ENCODE peak calls at places on chromosomes 2 and 18, in five cellular contexts. T is AG04450, U is psoas muscle, B is sigmoid colon, R is colonic mucosa. Q is an unnamed sample.
A peak's percentile ranks its signal among the peaks of the same experiment; 100 is the strongest.

GRCh38 chr18:60809937-60810336 is 437.4 kb upstream of the MC4R start:
- DNase-seq in T (no peak), U (no peak), B (no peak), R (no peak), Q (no peak)

GRCh38 chr2:201182650-201183372 is at the start of gene CASP10:
- DNase-seq in T (no peak), U (no peak), R (peak; percentile 65), B (no peak), Q (peak; percentile 54)

GRCh38 chr2:114543106-114543806 is 100.8 kb downstream of the DPP10 start:
- DNase-seq in U (no peak), T (no peak), R (peak; percentile 60), B (no peak), Q (peak; percentile 44)

GRCh38 chr2:85468704-85469349 is 50.3 kb downstream of the SH2D6 start:
- DNase-seq in B (peak; percentile 54), U (no peak), R (peak; percentile 92), T (no peak), Q (peak; percentile 72)

GRCh38 chr2:56292966-56293365 is 109.2 kb downstream of the CCDC85A start:
- DNase-seq in T (no peak), R (no peak), B (no peak), U (no peak), Q (no peak)

GRCh38 chr2:240128608-240129144 is 7.4 kb downstream of the COPS9 start:
- DNase-seq in T (no peak), U (peak; percentile 79), B (no peak), R (no peak), Q (no peak)

GRCh38 chr2:216827073-216827725 is 32.7 kb downstream of the TNP1 start:
- DNase-seq in B (peak; percentile 83), T (no peak), U (no peak), R (no peak), Q (no peak)

GRCh38 chr2:61356958-61357350 is 113.9 kb downstream of the USP34 start:
- DNase-seq in T (no peak), B (no peak), R (no peak), U (no peak), Q (no peak)

GRCh38 chr2:67515021-67515420 is 117.9 kb downstream of the ETAA1 start:
- DNase-seq in U (no peak), R (no peak), T (no peak), B (no peak), Q (no peak)

GRCh38 chr2:151999058-151999457 is 99.8 kb downstream of the CACNB4 start:
- DNase-seq in B (no peak), T (no peak), U (peak; percentile 59), R (peak; percentile 34), Q (peak; percentile 71)

GRCh38 chr18:76459312-76459686 is 35.7 kb downstream of the ZNF516 start:
- DNase-seq in T (no peak), U (no peak), B (peak; percentile 64), R (no peak), Q (no peak)

GRCh38 chr2:9549420-9549819 is 6.2 kb downstream of the ADAM17 start:
- DNase-seq in R (no peak), U (no peak), T (no peak), B (no peak), Q (no peak)

GRCh38 chr2:8277921-8278571 is 403.8 kb upstream of the ID2 start:
- DNase-seq in U (no peak), T (no peak), B (no peak), R (no peak), Q (no peak)

GRCh38 chr2:16119741-16120140 is 179.4 kb downstream of the MYCN start:
- DNase-seq in T (no peak), U (no peak), R (no peak), B (no peak), Q (no peak)

GRCh38 chr18:75228967-75229366 is 18.4 kb downstream of the TSHZ1 start:
- DNase-seq in U (no peak), B (no peak), T (no peak), R (no peak), Q (no peak)

GRCh38 chr2:215535726-215536125 is 99.9 kb upstream of the FN1 start:
- DNase-seq in R (no peak), T (no peak), B (no peak), U (no peak), Q (peak; percentile 11)

GRCh38 chr2:212294816-212295215 is 243.8 kb downstream of the ERBB4 start:
- DNase-seq in B (no peak), T (no peak), U (no peak), R (no peak), Q (no peak)

GRCh38 chr18:65601775-65602174 is 149.0 kb upstream of the CDH7 start:
- DNase-seq in U (no peak), B (no peak), R (no peak), T (no peak), Q (no peak)

GRCh38 chr2:5689790-5690189 is 2.4 kb upstream of the SOX11 start:
- DNase-seq in U (no peak), R (no peak), B (no peak), T (no peak), Q (no peak)

GRCh38 chr2:3453196-3453845 is 66.0 kb downstream of the ADI1 start:
- DNase-seq in R (no peak), T (no peak), U (peak; percentile 47), B (no peak), Q (no peak)

GRCh38 chr2:55115795-55116597 is 65.7 kb upstream of the RTN4 start:
- DNase-seq in T (no peak), R (no peak), U (no peak), B (no peak), Q (no peak)

GRCh38 chr2:204550738-204551137 is 5.5 kb downstream of the PARD3B start:
- DNase-seq in U (no peak), B (no peak), T (peak; percentile 86), R (no peak), Q (no peak)

GRCh38 chr18:12373771-12374116 is 3.3 kb downstream of the AFG3L2 start:
- DNase-seq in B (no peak), R (no peak), U (no peak), T (no peak), Q (no peak)

GRCh38 chr2:64081046-64081445 is 61.8 kb upstream of the VPS54 start:
- DNase-seq in T (no peak), R (no peak), B (no peak), U (no peak), Q (no peak)

GRCh38 chr2:241540766-241541561 is 17.6 kb upstream of the BOK start:
- DNase-seq in U (peak; percentile 87), R (peak; percentile 80), B (no peak), T (no peak), Q (peak; percentile 68)
- TF ChIP-seq CTCF in U (no peak), R (no peak), B (no peak), T (no peak), Q (no peak)

GRCh38 chr2:43076676-43077075 is 149.7 kb downstream of the ZFP36L2 start:
- DNase-seq in R (no peak), U (no peak), T (no peak), B (no peak), Q (no peak)

GRCh38 chr2:43074592-43075053 is 151.8 kb downstream of the ZFP36L2 start:
- DNase-seq in B (no peak), U (no peak), R (no peak), T (no peak), Q (no peak)

GRCh38 chr2:43074052-43074451 is 152.4 kb downstream of the ZFP36L2 start:
- DNase-seq in U (no peak), T (no peak), R (no peak), B (no peak), Q (no peak)

GRCh38 chr2:43075906-43076585 is 150.4 kb downstream of the ZFP36L2 start:
- DNase-seq in T (no peak), U (peak; percentile 73), R (no peak), B (no peak), Q (no peak)

GRCh38 chr2:43075054-43075593 is 151.3 kb downstream of the ZFP36L2 start:
- DNase-seq in B (peak; percentile 95), U (peak; percentile 93), R (peak; percentile 49), T (peak; percentile 92), Q (peak; percentile 72)
- TF ChIP-seq CTCF in B (no peak), U (peak; percentile 25), R (no peak), T (peak; percentile 18), Q (no peak)

GRCh38 chr2:133641942-133642341 is 73.7 kb upstream of the NCKAP5 start:
- DNase-seq in U (no peak), R (no peak), B (no peak), T (no peak), Q (no peak)

GRCh38 chr2:133640103-133640502 is 71.8 kb upstream of the NCKAP5 start:
- DNase-seq in U (no peak), T (no peak), R (no peak), B (no peak), Q (no peak)

GRCh38 chr2:133643822-133644221 is 75.6 kb upstream of the NCKAP5 start:
- DNase-seq in U (no peak), R (no peak), T (no peak), B (no peak), Q (no peak)

GRCh38 chr2:133642831-133643230 is 74.6 kb upstream of the NCKAP5 start:
- DNase-seq in U (no peak), T (no peak), B (no peak), R (no peak), Q (no peak)

DNA sequence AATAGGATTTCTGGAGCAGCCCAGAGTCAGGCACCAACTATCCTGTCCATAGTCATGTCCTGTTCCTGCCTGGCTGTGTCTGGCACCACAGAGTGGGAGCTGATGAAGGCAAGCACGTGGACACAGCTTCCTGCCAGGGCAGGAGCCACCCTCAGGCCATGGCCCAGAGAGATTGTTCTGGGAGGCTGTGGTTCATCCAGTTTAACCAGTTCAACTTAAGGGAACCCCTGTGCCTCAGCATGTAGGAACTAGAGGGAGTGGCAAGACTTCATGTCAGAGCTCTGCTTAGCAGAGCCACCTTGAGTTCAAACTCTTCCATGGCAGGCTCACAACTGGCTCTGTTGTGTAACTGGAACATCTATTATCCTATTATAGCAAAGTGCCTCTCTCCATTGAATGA is 73.2 kb upstream of the NCKAP5 start:
- DNase-seq in B (no peak), T (no peak), R (peak; percentile 20), U (no peak), Q (peak; percentile 81)
- TF ChIP-seq CTCF in B (no peak), T (peak; percentile 25), R (no peak), U (no peak), Q (peak; percentile 21)

GRCh38 chr18:23182606-23183005 is 47.3 kb downstream of the CABLES1 start:
- DNase-seq in U (no peak), B (no peak), T (no peak), R (no peak), Q (no peak)

GRCh38 chr18:23179416-23179815 is 44.1 kb downstream of the CABLES1 start:
- DNase-seq in T (no peak), B (no peak), U (no peak), R (no peak), Q (no peak)

GRCh38 chr18:23183356-23184150 is 48.3 kb downstream of the CABLES1 start:
- DNase-seq in R (no peak), T (peak; percentile 63), U (no peak), B (no peak), Q (no peak)

GRCh38 chr18:23178661-23179081 is 43.4 kb downstream of the CABLES1 start:
- DNase-seq in U (no peak), B (no peak), T (no peak), R (no peak), Q (no peak)

GRCh38 chr18:23181547-23181946 is 46.3 kb downstream of the CABLES1 start:
- DNase-seq in T (no peak), U (no peak), B (no peak), R (no peak), Q (no peak)
- TF ChIP-seq CTCF in T (no peak), U (no peak), B (no peak), R (no peak), Q (no peak)